ENCODE peak calls at places on chromosome 1, in ten cellular contexts. One of them, this sample, is unnamed.

GRCh38 chr1:243390315-243390875 is 134.6 kb downstream of the SDCCAG8 start:
- DNase-seq in left ventricle myocardium inferior: no peak
- DNase-seq in heart right ventricle: no peak
- DNase-seq in foreskin fibroblast: no peak
- DNase-seq in fibroblast of the aortic adventitia: no peak
- DNase-seq in adrenal gland: no peak
- DNase-seq in NB4: no peak
- DNase-seq in HL-60: no peak
- DNase-seq in astrocyte of the spinal cord: no peak
- DNase-seq in psoas muscle: no peak
- DNase-seq in this sample: no peak

GRCh38 chr1:27021347-27022031 is 8.8 kb upstream of the TENT5B start:
- DNase-seq in left ventricle myocardium inferior: no peak
- DNase-seq in heart right ventricle: no peak
- DNase-seq in foreskin fibroblast: no peak
- DNase-seq in fibroblast of the aortic adventitia: peak
- DNase-seq in adrenal gland: no peak
- DNase-seq in NB4: no peak
- DNase-seq in HL-60: no peak
- DNase-seq in astrocyte of the spinal cord: no peak
- DNase-seq in psoas muscle: no peak
- DNase-seq in this sample: no peak

GRCh38 chr1:234729566-234729965 is 119.6 kb upstream of the IRF2BP2 start:
- DNase-seq in left ventricle myocardium inferior: no peak
- DNase-seq in heart right ventricle: no peak
- DNase-seq in foreskin fibroblast: peak
- DNase-seq in fibroblast of the aortic adventitia: peak
- DNase-seq in adrenal gland: no peak
- DNase-seq in NB4: no peak
- DNase-seq in HL-60: no peak
- DNase-seq in astrocyte of the spinal cord: peak
- DNase-seq in psoas muscle: no peak
- DNase-seq in this sample: no peak

GRCh38 chr1:47465605-47466004 is 27.8 kb downstream of the FOXD2 start:
- DNase-seq in left ventricle myocardium inferior: no peak
- DNase-seq in heart right ventricle: no peak
- DNase-seq in foreskin fibroblast: no peak
- DNase-seq in fibroblast of the aortic adventitia: peak
- DNase-seq in adrenal gland: no peak
- DNase-seq in NB4: no peak
- DNase-seq in HL-60: no peak
- DNase-seq in astrocyte of the spinal cord: no peak
- DNase-seq in psoas muscle: no peak
- DNase-seq in this sample: no peak

GRCh38 chr1:71019248-71019647 is 28.4 kb downstream of the PTGER3 start:
- DNase-seq in left ventricle myocardium inferior: no peak
- DNase-seq in heart right ventricle: no peak
- DNase-seq in foreskin fibroblast: no peak
- DNase-seq in fibroblast of the aortic adventitia: no peak
- DNase-seq in adrenal gland: no peak
- DNase-seq in NB4: no peak
- DNase-seq in HL-60: no peak
- DNase-seq in astrocyte of the spinal cord: no peak
- DNase-seq in psoas muscle: no peak
- DNase-seq in this sample: no peak

GRCh38 chr1:99855914-99856450 is 5.8 kb downstream of the AGL start:
- DNase-seq in left ventricle myocardium inferior: no peak
- DNase-seq in heart right ventricle: no peak
- DNase-seq in foreskin fibroblast: peak
- DNase-seq in fibroblast of the aortic adventitia: peak
- DNase-seq in adrenal gland: no peak
- DNase-seq in NB4: no peak
- DNase-seq in HL-60: no peak
- DNase-seq in astrocyte of the spinal cord: no peak
- DNase-seq in psoas muscle: no peak
- DNase-seq in this sample: no peak

GRCh38 chr1:113451710-113452109 is 61.4 kb downstream of the MAGI3 start:
- DNase-seq in left ventricle myocardium inferior: no peak
- DNase-seq in heart right ventricle: no peak
- DNase-seq in foreskin fibroblast: no peak
- DNase-seq in fibroblast of the aortic adventitia: no peak
- DNase-seq in adrenal gland: no peak
- DNase-seq in NB4: no peak
- DNase-seq in HL-60: no peak
- DNase-seq in astrocyte of the spinal cord: no peak
- DNase-seq in psoas muscle: no peak
- DNase-seq in this sample: no peak

GRCh38 chr1:224223819-224224714 is 41.0 kb downstream of the DEGS1 start:
- DNase-seq in left ventricle myocardium inferior: no peak
- DNase-seq in heart right ventricle: no peak
- DNase-seq in foreskin fibroblast: peak
- DNase-seq in fibroblast of the aortic adventitia: peak
- DNase-seq in adrenal gland: no peak
- DNase-seq in NB4: peak
- DNase-seq in HL-60: no peak
- DNase-seq in astrocyte of the spinal cord: peak
- DNase-seq in psoas muscle: no peak
- DNase-seq in this sample: peak

GRCh38 chr1:1842360-1843146 is 48.3 kb downstream of the GNB1 start:
- DNase-seq in left ventricle myocardium inferior: no peak
- DNase-seq in heart right ventricle: no peak
- DNase-seq in foreskin fibroblast: no peak
- DNase-seq in fibroblast of the aortic adventitia: no peak
- DNase-seq in adrenal gland: no peak
- DNase-seq in NB4: no peak
- DNase-seq in HL-60: no peak
- DNase-seq in astrocyte of the spinal cord: no peak
- DNase-seq in psoas muscle: no peak
- DNase-seq in this sample: no peak

GRCh38 chr1:86396503-86396900 is 379 bp upstream of the ODF2L start:
- DNase-seq in left ventricle myocardium inferior: no peak
- DNase-seq in heart right ventricle: no peak
- DNase-seq in foreskin fibroblast: no peak
- DNase-seq in fibroblast of the aortic adventitia: no peak
- DNase-seq in adrenal gland: no peak
- DNase-seq in NB4: peak
- DNase-seq in HL-60: peak
- DNase-seq in astrocyte of the spinal cord: no peak
- DNase-seq in psoas muscle: no peak
- DNase-seq in this sample: no peak

GRCh38 chr1:180964609-180965008 is 51.9 kb downstream of the KIAA1614 start:
- DNase-seq in left ventricle myocardium inferior: no peak
- DNase-seq in heart right ventricle: no peak
- DNase-seq in foreskin fibroblast: no peak
- DNase-seq in fibroblast of the aortic adventitia: no peak
- DNase-seq in adrenal gland: no peak
- DNase-seq in NB4: no peak
- DNase-seq in HL-60: no peak
- DNase-seq in astrocyte of the spinal cord: no peak
- DNase-seq in psoas muscle: no peak
- DNase-seq in this sample: no peak

GRCh38 chr1:66599899-66600737 is 66.2 kb downstream of the SGIP1 start:
- DNase-seq in left ventricle myocardium inferior: no peak
- DNase-seq in heart right ventricle: no peak
- DNase-seq in foreskin fibroblast: no peak
- DNase-seq in fibroblast of the aortic adventitia: no peak
- DNase-seq in adrenal gland: no peak
- DNase-seq in NB4: no peak
- DNase-seq in HL-60: no peak
- DNase-seq in astrocyte of the spinal cord: no peak
- DNase-seq in psoas muscle: no peak
- DNase-seq in this sample: no peak

GRCh38 chr1:195951313-195951712 is 656.9 kb downstream of the KCNT2 start:
- DNase-seq in left ventricle myocardium inferior: no peak
- DNase-seq in heart right ventricle: no peak
- DNase-seq in foreskin fibroblast: no peak
- DNase-seq in fibroblast of the aortic adventitia: no peak
- DNase-seq in adrenal gland: no peak
- DNase-seq in NB4: no peak
- DNase-seq in HL-60: no peak
- DNase-seq in astrocyte of the spinal cord: no peak
- DNase-seq in psoas muscle: no peak
- DNase-seq in this sample: no peak

GRCh38 chr1:172980456-172980855 is 70.3 kb downstream of the TNFSF18 start:
- DNase-seq in left ventricle myocardium inferior: no peak
- DNase-seq in heart right ventricle: no peak
- DNase-seq in foreskin fibroblast: peak
- DNase-seq in fibroblast of the aortic adventitia: no peak
- DNase-seq in adrenal gland: no peak
- DNase-seq in NB4: no peak
- DNase-seq in HL-60: no peak
- DNase-seq in astrocyte of the spinal cord: peak
- DNase-seq in psoas muscle: no peak
- DNase-seq in this sample: peak

GRCh38 chr1:116962976-116963639 is 38.5 kb upstream of the CD101 start:
- DNase-seq in left ventricle myocardium inferior: no peak
- DNase-seq in heart right ventricle: no peak
- DNase-seq in foreskin fibroblast: no peak
- DNase-seq in fibroblast of the aortic adventitia: no peak
- DNase-seq in adrenal gland: no peak
- DNase-seq in NB4: peak
- DNase-seq in HL-60: peak
- DNase-seq in astrocyte of the spinal cord: peak
- DNase-seq in psoas muscle: no peak
- DNase-seq in this sample: no peak

DNA sequence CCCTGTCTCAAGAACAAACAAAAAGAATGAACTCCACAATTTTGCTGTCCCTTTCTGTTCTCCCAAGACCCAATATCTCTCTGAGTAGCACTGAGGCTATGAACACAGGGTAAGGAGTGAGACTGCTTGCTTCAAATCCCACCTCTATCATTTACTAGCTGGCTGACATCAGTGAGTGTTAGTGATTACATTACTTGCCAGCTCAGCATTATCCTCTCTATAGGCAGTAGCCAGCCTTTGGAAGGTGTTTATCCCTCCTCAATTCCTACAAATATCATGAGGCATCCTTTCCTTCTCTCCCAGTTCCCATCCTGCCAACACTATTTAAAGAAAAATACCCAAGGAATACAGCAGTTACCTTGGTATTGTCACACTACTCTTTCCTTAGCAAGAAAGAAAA is 3.0 kb downstream of the PIK3C2B start:
- DNase-seq in left ventricle myocardium inferior: no peak
- DNase-seq in heart right ventricle: no peak
- DNase-seq in foreskin fibroblast: no peak
- DNase-seq in fibroblast of the aortic adventitia: no peak
- DNase-seq in adrenal gland: no peak
- DNase-seq in NB4: no peak
- DNase-seq in HL-60: no peak
- DNase-seq in astrocyte of the spinal cord: no peak
- DNase-seq in psoas muscle: no peak
- DNase-seq in this sample: no peak
- H3K4me3 ChIP-seq in left ventricle myocardium inferior: peak
- H3K4me3 ChIP-seq in heart right ventricle: peak
- H3K4me3 ChIP-seq in foreskin fibroblast: no peak
- H3K4me3 ChIP-seq in fibroblast of the aortic adventitia: no peak
- H3K4me3 ChIP-seq in adrenal gland: peak
- H3K4me3 ChIP-seq in NB4: no peak
- H3K4me3 ChIP-seq in HL-60: no peak
- H3K4me3 ChIP-seq in astrocyte of the spinal cord: no peak
- H3K4me3 ChIP-seq in psoas muscle: peak
- H3K4me3 ChIP-seq in this sample: no peak

GRCh38 chr1:31815752-31816484 is at the start of gene SPOCD1:
- DNase-seq in left ventricle myocardium inferior: peak
- DNase-seq in heart right ventricle: peak
- DNase-seq in foreskin fibroblast: peak
- DNase-seq in fibroblast of the aortic adventitia: peak
- DNase-seq in adrenal gland: peak
- DNase-seq in NB4: peak
- DNase-seq in HL-60: peak
- DNase-seq in astrocyte of the spinal cord: peak
- DNase-seq in psoas muscle: peak
- DNase-seq in this sample: no peak
- H3K4me3 ChIP-seq in left ventricle myocardium inferior: no peak
- H3K4me3 ChIP-seq in heart right ventricle: no peak
- H3K4me3 ChIP-seq in foreskin fibroblast: peak
- H3K4me3 ChIP-seq in fibroblast of the aortic adventitia: peak
- H3K4me3 ChIP-seq in adrenal gland: no peak
- H3K4me3 ChIP-seq in NB4: no peak
- H3K4me3 ChIP-seq in HL-60: no peak
- H3K4me3 ChIP-seq in astrocyte of the spinal cord: peak
- H3K4me3 ChIP-seq in psoas muscle: no peak
- H3K4me3 ChIP-seq in this sample: peak

GRCh38 chr1:90356991-90357390 is 360.1 kb downstream of the BARHL2 start:
- DNase-seq in left ventricle myocardium inferior: no peak
- DNase-seq in heart right ventricle: no peak
- DNase-seq in foreskin fibroblast: no peak
- DNase-seq in fibroblast of the aortic adventitia: no peak
- DNase-seq in adrenal gland: no peak
- DNase-seq in NB4: no peak
- DNase-seq in HL-60: no peak
- DNase-seq in astrocyte of the spinal cord: no peak
- DNase-seq in psoas muscle: no peak
- DNase-seq in this sample: no peak
- H3K4me3 ChIP-seq in left ventricle myocardium inferior: no peak
- H3K4me3 ChIP-seq in heart right ventricle: no peak
- H3K4me3 ChIP-seq in foreskin fibroblast: no peak
- H3K4me3 ChIP-seq in fibroblast of the aortic adventitia: no peak
- H3K4me3 ChIP-seq in adrenal gland: no peak
- H3K4me3 ChIP-seq in NB4: no peak
- H3K4me3 ChIP-seq in HL-60: no peak
- H3K4me3 ChIP-seq in astrocyte of the spinal cord: no peak
- H3K4me3 ChIP-seq in psoas muscle: no peak
- H3K4me3 ChIP-seq in this sample: no peak

GRCh38 chr1:219040291-219040690 is 133.4 kb upstream of the LYPLAL1 start:
- DNase-seq in left ventricle myocardium inferior: no peak
- DNase-seq in heart right ventricle: no peak
- DNase-seq in foreskin fibroblast: no peak
- DNase-seq in fibroblast of the aortic adventitia: no peak
- DNase-seq in adrenal gland: no peak
- DNase-seq in NB4: no peak
- DNase-seq in HL-60: no peak
- DNase-seq in astrocyte of the spinal cord: no peak
- DNase-seq in psoas muscle: no peak
- DNase-seq in this sample: no peak

GRCh38 chr1:219042769-219043168 is 130.9 kb upstream of the LYPLAL1 start:
- DNase-seq in left ventricle myocardium inferior: no peak
- DNase-seq in heart right ventricle: no peak
- DNase-seq in foreskin fibroblast: no peak
- DNase-seq in fibroblast of the aortic adventitia: no peak
- DNase-seq in adrenal gland: no peak
- DNase-seq in NB4: no peak
- DNase-seq in HL-60: no peak
- DNase-seq in astrocyte of the spinal cord: no peak
- DNase-seq in psoas muscle: no peak
- DNase-seq in this sample: no peak

GRCh38 chr1:219039755-219040154 is 133.9 kb upstream of the LYPLAL1 start:
- DNase-seq in left ventricle myocardium inferior: no peak
- DNase-seq in heart right ventricle: no peak
- DNase-seq in foreskin fibroblast: no peak
- DNase-seq in fibroblast of the aortic adventitia: peak
- DNase-seq in adrenal gland: no peak
- DNase-seq in NB4: no peak
- DNase-seq in HL-60: no peak
- DNase-seq in astrocyte of the spinal cord: no peak
- DNase-seq in psoas muscle: no peak
- DNase-seq in this sample: no peak

GRCh38 chr1:219041819-219042218 is 131.9 kb upstream of the LYPLAL1 start:
- DNase-seq in left ventricle myocardium inferior: no peak
- DNase-seq in heart right ventricle: no peak
- DNase-seq in foreskin fibroblast: peak
- DNase-seq in fibroblast of the aortic adventitia: peak
- DNase-seq in adrenal gland: no peak
- DNase-seq in NB4: no peak
- DNase-seq in HL-60: no peak
- DNase-seq in astrocyte of the spinal cord: peak
- DNase-seq in psoas muscle: no peak
- DNase-seq in this sample: no peak

GRCh38 chr1:219041141-219041540 is 132.5 kb upstream of the LYPLAL1 start:
- DNase-seq in left ventricle myocardium inferior: no peak
- DNase-seq in heart right ventricle: no peak
- DNase-seq in foreskin fibroblast: peak
- DNase-seq in fibroblast of the aortic adventitia: peak
- DNase-seq in adrenal gland: no peak
- DNase-seq in NB4: no peak
- DNase-seq in HL-60: no peak
- DNase-seq in astrocyte of the spinal cord: peak
- DNase-seq in psoas muscle: no peak
- DNase-seq in this sample: peak
- H3K4me3 ChIP-seq in left ventricle myocardium inferior: no peak
- H3K4me3 ChIP-seq in heart right ventricle: no peak
- H3K4me3 ChIP-seq in foreskin fibroblast: no peak
- H3K4me3 ChIP-seq in fibroblast of the aortic adventitia: no peak
- H3K4me3 ChIP-seq in adrenal gland: no peak
- H3K4me3 ChIP-seq in NB4: no peak
- H3K4me3 ChIP-seq in HL-60: no peak
- H3K4me3 ChIP-seq in astrocyte of the spinal cord: no peak
- H3K4me3 ChIP-seq in psoas muscle: no peak
- H3K4me3 ChIP-seq in this sample: no peak